ENCODE peak calls at places on chromosomes 3 and 15, in six cellular contexts. One of them, this sample, is unnamed.

GRCh38 chr3:97029972-97030371 is 215.6 kb downstream of the EPHA6 start:
- DNase-seq in ovary: no peak
- DNase-seq in cardiac muscle cell: no peak
- DNase-seq in HFF-Myc: no peak
- DNase-seq in fibroblast of lung: no peak
- DNase-seq in endothelial cell: no peak
- DNase-seq in this sample: no peak

GRCh38 chr3:52926556-52926955 is 29.2 kb upstream of the STIMATE start:
- DNase-seq in ovary: no peak
- DNase-seq in cardiac muscle cell: no peak
- DNase-seq in HFF-Myc: no peak
- DNase-seq in fibroblast of lung: no peak
- DNase-seq in endothelial cell: no peak
- DNase-seq in this sample: no peak

GRCh38 chr3:128572644-128573105 is 77.9 kb downstream of the RPN1 start:
- DNase-seq in ovary: no peak
- DNase-seq in cardiac muscle cell: no peak
- DNase-seq in HFF-Myc: no peak
- DNase-seq in fibroblast of lung: no peak
- DNase-seq in endothelial cell: no peak
- DNase-seq in this sample: no peak

GRCh38 chr3:170868577-170869239 is 1.3 kb downstream of the RPL22L1 start:
- DNase-seq in ovary: peak
- DNase-seq in cardiac muscle cell: no peak
- DNase-seq in HFF-Myc: no peak
- DNase-seq in fibroblast of lung: no peak
- DNase-seq in endothelial cell: no peak
- DNase-seq in this sample: no peak

GRCh38 chr3:68893600-68894239 is 38.6 kb downstream of the TAFA4 start:
- DNase-seq in ovary: no peak
- DNase-seq in cardiac muscle cell: peak
- DNase-seq in HFF-Myc: peak
- DNase-seq in fibroblast of lung: peak
- DNase-seq in endothelial cell: no peak
- DNase-seq in this sample: peak

GRCh38 chr15:31392761-31393401 is 66.2 kb downstream of the KLF13 start:
- DNase-seq in ovary: peak
- DNase-seq in cardiac muscle cell: peak
- DNase-seq in HFF-Myc: no peak
- DNase-seq in fibroblast of lung: no peak
- DNase-seq in endothelial cell: no peak
- DNase-seq in this sample: no peak

GRCh38 chr3:33722626-33723370 is 4.7 kb upstream of the CLASP2 start:
- DNase-seq in ovary: no peak
- DNase-seq in cardiac muscle cell: peak
- DNase-seq in HFF-Myc: no peak
- DNase-seq in fibroblast of lung: peak
- DNase-seq in endothelial cell: no peak
- DNase-seq in this sample: peak

GRCh38 chr3:187773233-187773962 is 28.1 kb upstream of the BCL6 start:
- DNase-seq in ovary: no peak
- DNase-seq in cardiac muscle cell: no peak
- DNase-seq in HFF-Myc: no peak
- DNase-seq in fibroblast of lung: no peak
- DNase-seq in endothelial cell: no peak
- DNase-seq in this sample: no peak

GRCh38 chr15:101232677-101233076 is 19.2 kb downstream of the CHSY1 start:
- DNase-seq in ovary: no peak
- DNase-seq in cardiac muscle cell: no peak
- DNase-seq in HFF-Myc: no peak
- DNase-seq in fibroblast of lung: no peak
- DNase-seq in endothelial cell: no peak
- DNase-seq in this sample: no peak

GRCh38 chr3:150388468-150389418 is 19.4 kb upstream of the TSC22D2 start:
- DNase-seq in ovary: no peak
- DNase-seq in cardiac muscle cell: no peak
- DNase-seq in HFF-Myc: no peak
- DNase-seq in fibroblast of lung: no peak
- DNase-seq in endothelial cell: no peak
- DNase-seq in this sample: no peak

GRCh38 chr3:150385296-150386242 is 22.5 kb upstream of the TSC22D2 start:
- DNase-seq in ovary: no peak
- DNase-seq in cardiac muscle cell: no peak
- DNase-seq in HFF-Myc: no peak
- DNase-seq in fibroblast of lung: no peak
- DNase-seq in endothelial cell: no peak
- DNase-seq in this sample: no peak

GRCh38 chr3:150379469-150379868 is 28.6 kb upstream of the TSC22D2 start:
- DNase-seq in ovary: no peak
- DNase-seq in cardiac muscle cell: no peak
- DNase-seq in HFF-Myc: no peak
- DNase-seq in fibroblast of lung: no peak
- DNase-seq in endothelial cell: no peak
- DNase-seq in this sample: no peak

DNA sequence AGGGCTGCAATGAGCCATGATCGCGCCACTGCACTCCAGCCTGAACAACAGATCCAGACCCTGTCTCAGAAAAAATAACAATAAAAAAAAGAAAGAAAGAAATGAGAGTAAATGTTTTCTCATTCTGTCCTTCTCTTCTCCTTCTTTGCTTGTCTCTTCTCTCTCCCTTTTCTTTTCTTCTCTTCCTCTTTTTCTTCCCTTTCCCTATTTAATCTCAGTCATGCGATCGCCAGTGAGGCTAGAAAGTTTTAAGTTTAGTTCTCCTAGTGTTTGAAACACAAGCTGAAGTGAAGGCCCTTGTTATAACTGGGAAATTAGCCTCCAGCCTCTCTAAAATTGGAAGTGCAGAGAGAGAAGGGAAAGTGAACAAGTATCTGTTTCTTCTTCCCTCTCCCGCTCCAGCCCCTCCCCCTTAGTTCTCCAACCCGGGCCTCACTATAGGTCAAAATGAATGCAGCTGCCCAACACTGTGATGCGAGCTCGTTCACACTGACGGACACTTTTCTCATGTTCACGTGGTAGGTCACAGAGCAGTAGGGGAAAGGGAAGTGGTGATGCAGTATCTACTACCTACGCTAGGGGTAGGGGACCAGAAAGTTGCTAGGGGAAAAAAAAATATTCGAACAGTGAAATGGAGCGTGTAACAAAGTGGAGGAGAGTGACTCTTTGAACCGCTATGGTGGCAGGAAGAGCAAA is 23.4 kb upstream of the TSC22D2 start:
- DNase-seq in ovary: no peak
- DNase-seq in cardiac muscle cell: peak
- DNase-seq in HFF-Myc: no peak
- DNase-seq in fibroblast of lung: peak
- DNase-seq in endothelial cell: peak
- DNase-seq in this sample: no peak
- TF ChIP-seq CTCF in ovary: no peak
- TF ChIP-seq CTCF in cardiac muscle cell: peak
- TF ChIP-seq CTCF in HFF-Myc: no peak
- TF ChIP-seq CTCF in fibroblast of lung: no peak
- TF ChIP-seq CTCF in endothelial cell: peak
- TF ChIP-seq CTCF in this sample: no peak

GRCh38 chr3:75176886-75177285 is 487.2 kb upstream of the FRG2C start:
- DNase-seq in ovary: no peak
- DNase-seq in cardiac muscle cell: no peak
- DNase-seq in HFF-Myc: no peak
- DNase-seq in fibroblast of lung: no peak
- DNase-seq in endothelial cell: no peak
- DNase-seq in this sample: no peak

DNA sequence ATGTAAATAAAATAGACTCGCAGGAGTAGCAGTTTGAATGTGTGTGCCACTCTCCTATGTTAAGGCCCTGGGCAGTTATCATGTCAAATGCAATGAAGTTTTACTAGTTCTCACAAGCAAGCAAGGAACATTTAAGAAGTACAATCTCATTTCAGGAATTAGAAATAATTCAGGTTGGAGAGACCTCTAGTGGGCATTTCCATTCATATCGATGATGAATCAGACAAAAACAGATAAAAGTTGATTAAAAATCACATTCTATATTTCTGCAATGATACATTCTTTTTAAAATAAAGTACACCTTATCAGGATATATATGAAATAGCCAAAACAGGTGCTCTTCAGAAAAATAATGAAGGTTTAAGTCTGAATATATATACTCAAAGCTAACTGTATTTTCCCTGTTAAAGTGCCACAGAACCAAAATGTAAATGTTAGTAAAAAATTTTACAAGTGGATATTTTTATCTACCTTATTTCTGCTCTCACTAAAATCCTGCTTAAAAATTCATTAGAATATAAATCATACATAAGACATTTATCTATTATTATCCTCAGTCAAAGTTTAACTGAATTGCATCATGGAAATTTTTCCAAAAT is 492.4 kb upstream of the FRG2C start:
- DNase-seq in ovary: no peak
- DNase-seq in cardiac muscle cell: peak
- DNase-seq in HFF-Myc: no peak
- DNase-seq in fibroblast of lung: peak
- DNase-seq in endothelial cell: no peak
- DNase-seq in this sample: peak
- TF ChIP-seq CTCF in ovary: no peak
- TF ChIP-seq CTCF in cardiac muscle cell: peak
- TF ChIP-seq CTCF in HFF-Myc: peak
- TF ChIP-seq CTCF in fibroblast of lung: peak
- TF ChIP-seq CTCF in endothelial cell: peak
- TF ChIP-seq CTCF in this sample: peak

GRCh38 chr3:24060055-24060454 is 115.0 kb downstream of the NR1D2 start:
- DNase-seq in ovary: no peak
- DNase-seq in cardiac muscle cell: peak
- DNase-seq in HFF-Myc: no peak
- DNase-seq in fibroblast of lung: peak
- DNase-seq in endothelial cell: no peak
- DNase-seq in this sample: peak
- TF ChIP-seq CTCF in ovary: no peak
- TF ChIP-seq CTCF in cardiac muscle cell: no peak
- TF ChIP-seq CTCF in HFF-Myc: no peak
- TF ChIP-seq CTCF in fibroblast of lung: no peak
- TF ChIP-seq CTCF in endothelial cell: no peak
- TF ChIP-seq CTCF in this sample: no peak

DNA sequence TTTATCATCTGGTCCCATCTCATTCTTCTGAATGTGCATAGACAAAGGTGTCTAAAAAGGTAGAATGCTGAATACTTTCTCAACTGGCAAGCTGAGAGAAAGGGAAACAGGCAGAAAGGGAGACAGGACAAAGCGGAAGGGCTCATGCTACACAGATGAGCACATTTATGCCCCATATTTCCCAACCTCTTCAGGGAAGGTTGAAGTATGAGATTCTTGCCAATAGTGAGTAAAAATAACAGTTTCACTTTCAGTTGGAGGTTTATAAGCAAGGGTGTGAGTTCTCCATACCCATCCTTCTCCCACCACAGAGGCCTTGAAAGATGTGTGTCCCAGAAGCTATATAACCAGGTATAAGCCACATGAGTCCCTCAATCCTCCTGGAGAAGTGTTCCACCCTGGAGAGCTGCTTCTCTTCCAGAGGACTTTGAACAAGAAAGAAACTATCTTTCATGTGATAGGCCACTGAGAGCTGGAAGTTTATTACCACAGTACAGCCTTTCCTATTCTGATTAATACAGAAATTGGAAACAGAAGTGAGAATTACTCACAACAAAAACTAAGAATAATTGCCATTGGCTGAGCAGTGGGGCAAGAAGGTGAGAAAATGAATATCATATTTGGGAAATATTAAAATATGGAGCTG is 709.4 kb upstream of the NR2F2 start:
- DNase-seq in ovary: no peak
- DNase-seq in cardiac muscle cell: peak
- DNase-seq in HFF-Myc: no peak
- DNase-seq in fibroblast of lung: peak
- DNase-seq in endothelial cell: no peak
- DNase-seq in this sample: peak
- TF ChIP-seq CTCF in ovary: no peak
- TF ChIP-seq CTCF in cardiac muscle cell: no peak
- TF ChIP-seq CTCF in HFF-Myc: no peak
- TF ChIP-seq CTCF in fibroblast of lung: no peak
- TF ChIP-seq CTCF in endothelial cell: no peak
- TF ChIP-seq CTCF in this sample: no peak

GRCh38 chr3:71453822-71454512 is 129.6 kb downstream of the FOXP1 start:
- DNase-seq in ovary: no peak
- DNase-seq in cardiac muscle cell: no peak
- DNase-seq in HFF-Myc: no peak
- DNase-seq in fibroblast of lung: no peak
- DNase-seq in endothelial cell: no peak
- DNase-seq in this sample: no peak

GRCh38 chr3:71456155-71456554 is 127.4 kb downstream of the FOXP1 start:
- DNase-seq in ovary: no peak
- DNase-seq in cardiac muscle cell: peak
- DNase-seq in HFF-Myc: no peak
- DNase-seq in fibroblast of lung: peak
- DNase-seq in endothelial cell: no peak
- DNase-seq in this sample: no peak

GRCh38 chr3:71454513-71455423 is 128.8 kb downstream of the FOXP1 start:
- DNase-seq in ovary: no peak
- DNase-seq in cardiac muscle cell: no peak
- DNase-seq in HFF-Myc: no peak
- DNase-seq in fibroblast of lung: no peak
- DNase-seq in endothelial cell: no peak
- DNase-seq in this sample: no peak

GRCh38 chr3:71458895-71459294 is 124.6 kb downstream of the FOXP1 start:
- DNase-seq in ovary: no peak
- DNase-seq in cardiac muscle cell: no peak
- DNase-seq in HFF-Myc: no peak
- DNase-seq in fibroblast of lung: no peak
- DNase-seq in endothelial cell: no peak
- DNase-seq in this sample: no peak

DNA sequence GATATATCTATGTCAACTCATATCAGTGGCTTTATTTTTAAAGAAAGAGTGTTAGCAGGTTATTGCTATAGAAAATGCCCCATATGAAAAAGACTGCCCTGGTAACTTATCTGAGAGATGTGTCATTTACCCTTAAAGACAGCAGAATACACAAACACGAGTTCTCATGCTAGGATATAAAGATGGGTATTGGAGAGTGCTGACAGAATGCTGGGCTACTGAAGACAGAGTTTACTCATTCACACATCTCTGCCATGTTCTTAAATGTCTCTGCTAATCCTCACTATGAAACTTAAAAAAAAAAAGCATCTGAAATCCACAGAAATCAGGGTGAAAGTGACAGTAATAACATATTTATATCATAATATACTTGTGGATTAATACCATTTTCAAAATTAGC is 126.7 kb downstream of the FOXP1 start:
- DNase-seq in ovary: no peak
- DNase-seq in cardiac muscle cell: no peak
- DNase-seq in HFF-Myc: no peak
- DNase-seq in fibroblast of lung: no peak
- DNase-seq in endothelial cell: no peak
- DNase-seq in this sample: no peak
- TF ChIP-seq CTCF in ovary: no peak
- TF ChIP-seq CTCF in cardiac muscle cell: no peak
- TF ChIP-seq CTCF in HFF-Myc: no peak
- TF ChIP-seq CTCF in fibroblast of lung: no peak
- TF ChIP-seq CTCF in endothelial cell: no peak
- TF ChIP-seq CTCF in this sample: no peak

This sample was measured in fibroblast of pulmonary artery.